ENCODE peak calls at places on chromosomes 3 and 15, in nine cellular contexts. P, T, B, S, V, W, Q, O and K are unnamed samples.

GRCh38 chr15:51377038-51377761 is 35.7 kb downstream of the GLDN start:
- DNase-seq in P (no peak), T (no peak), B (no peak), S (no peak), V (no peak), W (no peak), Q (peak), O (no peak), K (peak)

GRCh38 chr3:41352526-41352925 is 153.2 kb downstream of the CTNNB1 start:
- DNase-seq in P (no peak), T (no peak), B (no peak), S (no peak), V (no peak), W (no peak), Q (no peak), O (no peak), K (no peak)

GRCh38 chr3:113111308-113111707 is 100.0 kb upstream of the BOC start:
- DNase-seq in P (no peak), T (no peak), B (no peak), S (no peak), V (no peak), W (no peak), Q (peak), O (no peak), K (no peak)

GRCh38 chr3:184240384-184241140 is 8.2 kb downstream of the ALG3 start:
- DNase-seq in P (no peak), T (no peak), B (no peak), S (no peak), V (no peak), W (no peak), Q (peak), O (peak), K (no peak)

GRCh38 chr3:69092030-69092513 is 7.3 kb downstream of the ARL6IP5 start:
- DNase-seq in P (no peak), T (no peak), B (no peak), S (no peak), V (no peak), W (no peak), Q (no peak), O (no peak), K (no peak)

GRCh38 chr3:141875374-141875892 is 1.0 kb upstream of the ATP1B3 start:
- DNase-seq in P (peak), T (peak), B (peak), S (peak), V (peak), W (peak), Q (peak), O (peak), K (peak)

GRCh38 chr3:73848173-73848751 is 223.5 kb upstream of the PDZRN3 start:
- DNase-seq in P (no peak), T (no peak), B (peak), S (no peak), V (no peak), W (no peak), Q (peak), O (no peak), K (no peak)

GRCh38 chr3:123809597-123809996 is 74.5 kb downstream of the MYLK start:
- DNase-seq in P (no peak), T (no peak), B (no peak), S (no peak), V (no peak), W (no peak), Q (peak), O (no peak), K (no peak)

GRCh38 chr15:74790080-74790916 is 8.4 kb downstream of the CSK start:
- DNase-seq in P (peak), T (no peak), B (no peak), S (no peak), V (peak), W (peak), Q (peak), O (peak), K (no peak)

GRCh38 chr3:190537131-190537530 is 23.2 kb downstream of the IL1RAP start:
- DNase-seq in P (no peak), T (no peak), B (no peak), S (no peak), V (no peak), W (no peak), Q (no peak), O (no peak), K (no peak)

GRCh38 chr15:45389351-45389750 is 11.0 kb upstream of the GATM start:
- DNase-seq in P (no peak), T (no peak), B (no peak), S (no peak), V (no peak), W (no peak), Q (no peak), O (no peak), K (no peak)

GRCh38 chr3:184154909-184155643 is at the start of gene DVL3:
- DNase-seq in P (peak), T (no peak), B (peak), S (peak), V (peak), W (peak), Q (peak), O (peak), K (no peak)

GRCh38 chr3:62188547-62189375 is 184.6 kb downstream of the FEZF2 start:
- DNase-seq in P (peak), T (peak), B (peak), S (peak), V (peak), W (peak), Q (peak), O (peak), K (peak)

GRCh38 chr3:117358717-117359314 is 649.2 kb downstream of the TUSC7 start:
- DNase-seq in P (no peak), T (no peak), B (no peak), S (no peak), V (no peak), W (no peak), Q (no peak), O (no peak), K (no peak)

GRCh38 chr3:172181936-172182708 is 142.7 kb downstream of the FNDC3B start:
- DNase-seq in P (no peak), T (no peak), B (no peak), S (no peak), V (no peak), W (no peak), Q (peak), O (no peak), K (no peak)

GRCh38 chr3:115040673-115041286 is 106.3 kb downstream of the ZBTB20 start:
- DNase-seq in P (peak), T (peak), B (peak), S (no peak), V (no peak), W (peak), Q (peak), O (no peak), K (no peak)

GRCh38 chr3:15820911-15821310 is 23.1 kb upstream of the ANKRD28 start:
- DNase-seq in P (no peak), T (no peak), B (no peak), S (no peak), V (no peak), W (no peak), Q (no peak), O (no peak), K (no peak)

GRCh38 chr3:135918600-135918999 is 46.9 kb upstream of the PPP2R3A start:
- DNase-seq in P (no peak), T (peak), B (peak), S (no peak), V (no peak), W (no peak), Q (peak), O (no peak), K (no peak)

GRCh38 chr15:72156928-72157327 is 38.7 kb downstream of the SENP8 start:
- DNase-seq in P (no peak), T (no peak), B (no peak), S (no peak), V (no peak), W (no peak), Q (no peak), O (no peak), K (no peak)

GRCh38 chr15:70190965-70191364 is 93.2 kb upstream of the TLE3 start:
- DNase-seq in P (no peak), T (no peak), B (no peak), S (no peak), V (no peak), W (no peak), Q (no peak), O (no peak), K (no peak)

GRCh38 chr15:40108061-40108854 is 421 bp downstream of the BMF start:
- DNase-seq in P (peak), T (no peak), B (peak), S (peak), V (peak), W (peak), Q (peak), O (no peak), K (peak)
- TF ChIP-seq POLR2A in P (peak), T (no peak), B (no peak), S (no peak), V (peak), W (no peak), Q (peak), O (no peak), K (no peak)

GRCh38 chr3:67901681-67902080 is 247.3 kb upstream of the SUCLG2 start:
- DNase-seq in P (no peak), T (no peak), B (no peak), S (no peak), V (no peak), W (no peak), Q (no peak), O (no peak), K (no peak)
- TF ChIP-seq CTCF in P (no peak), T (no peak), B (no peak), S (no peak), V (no peak), W (no peak), Q (no peak), O (no peak), K (no peak)

GRCh38 chr3:38651153-38651789 is 1.8 kb upstream of the SCN5A start:
- DNase-seq in P (peak), T (peak), B (peak), S (peak), V (peak), W (peak), Q (peak), O (peak), K (peak)
- H3K4me3 ChIP-seq in P (no peak), T (no peak), B (no peak), S (no peak), V (no peak), W (no peak), Q (no peak), O (no peak), K (no peak)

GRCh38 chr15:67067161-67067853 is 1.9 kb downstream of the SMAD3 start:
- DNase-seq in P (no peak), T (no peak), B (no peak), S (no peak), V (peak), W (no peak), Q (peak), O (no peak), K (no peak)
- TF ChIP-seq POLR2A in P (no peak), T (no peak), B (no peak), S (no peak), V (no peak), W (no peak), Q (peak), O (no peak), K (no peak)

GRCh38 chr3:129593230-129593594 is 13.3 kb downstream of the PLXND1 start:
- DNase-seq in P (no peak), T (no peak), B (no peak), S (no peak), V (no peak), W (no peak), Q (no peak), O (no peak), K (no peak)
- TF ChIP-seq CTCF in P (no peak), T (no peak), B (no peak), S (no peak), V (no peak), W (no peak), Q (no peak), O (no peak), K (no peak)

DNA sequence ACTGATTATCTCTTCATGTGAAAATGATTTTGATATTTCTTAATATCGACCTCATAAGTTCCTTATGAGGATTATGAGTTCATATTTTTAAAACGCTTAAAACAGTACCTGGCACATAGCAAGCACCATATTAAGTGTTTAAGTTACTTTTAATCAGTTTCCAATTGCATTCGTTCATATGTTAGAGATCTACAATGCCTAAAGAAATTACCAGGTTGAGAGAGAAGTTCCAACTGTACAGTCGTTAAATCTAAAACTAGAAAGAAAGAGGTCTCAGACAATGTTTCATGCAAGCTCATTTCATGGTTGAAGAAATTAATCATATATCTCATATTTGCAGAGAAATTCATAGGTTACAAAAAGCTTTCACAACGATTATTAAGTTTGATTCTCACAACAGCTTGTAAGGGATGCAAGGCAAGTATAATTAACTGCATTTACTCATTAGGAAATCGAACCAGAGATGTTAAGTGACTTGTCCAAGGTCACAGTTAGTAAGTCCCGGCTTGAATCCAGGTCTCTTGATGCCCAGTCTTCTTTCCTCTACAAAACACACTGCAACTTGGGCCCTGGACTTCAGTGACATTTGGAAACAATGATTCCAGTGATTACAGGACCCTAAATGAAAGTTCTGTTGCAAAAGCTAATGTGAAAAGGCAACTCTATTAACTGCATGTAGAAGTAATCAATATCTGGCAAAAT is 1.3 kb downstream of the MYO5A start:
- DNase-seq in P (no peak), T (no peak), B (no peak), S (no peak), V (no peak), W (no peak), Q (no peak), O (no peak), K (no peak)
- H3K4me3 ChIP-seq in P (peak), T (peak), B (peak), S (peak), V (no peak), W (peak), Q (no peak), O (peak), K (no peak)

DNA sequence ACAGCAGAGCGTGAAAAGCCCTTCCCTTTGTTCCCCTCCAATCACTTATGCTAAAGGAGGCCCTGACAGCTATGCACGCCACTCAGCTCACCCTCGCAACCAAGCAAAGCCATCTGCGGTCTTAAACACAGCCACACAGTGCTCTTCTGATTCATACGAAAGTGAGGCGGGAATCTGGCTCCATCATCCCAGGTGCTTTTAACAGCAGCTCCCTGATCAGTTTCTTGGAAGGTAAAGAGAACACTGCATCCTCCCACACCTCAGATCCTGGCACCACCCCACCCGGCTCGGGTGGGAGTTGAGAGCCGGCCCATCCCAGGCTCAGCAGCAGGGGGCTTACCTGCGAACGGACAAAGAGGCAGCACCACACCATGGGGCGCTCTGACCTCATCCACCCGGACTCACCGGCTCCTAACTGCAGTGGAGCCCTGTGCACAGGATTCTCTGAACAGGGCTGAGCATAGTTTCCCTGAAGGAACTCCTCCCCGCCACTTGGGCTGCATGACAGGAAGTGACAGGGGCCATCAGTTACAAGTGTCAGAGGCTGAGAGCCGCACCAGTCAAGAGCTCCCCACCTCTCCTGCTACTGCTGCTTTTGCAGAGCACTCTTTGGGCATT is 114.3 kb upstream of the ARHGEF3 start:
- DNase-seq in P (no peak), T (no peak), B (no peak), S (no peak), V (no peak), W (peak), Q (no peak), O (peak), K (peak)
- TF ChIP-seq POLR2A in P (no peak), T (no peak), B (no peak), S (no peak), V (no peak), W (no peak), Q (no peak), O (no peak), K (no peak)

GRCh38 chr3:124928333-124929202 is 6.0 kb downstream of the MUC13 start:
- DNase-seq in P (peak), T (peak), B (peak), S (no peak), V (peak), W (peak), Q (peak), O (no peak), K (peak)
- TF ChIP-seq CTCF in P (peak), T (peak), B (peak), S (peak), V (peak), W (peak), Q (peak), O (peak), K (no peak)

DNA sequence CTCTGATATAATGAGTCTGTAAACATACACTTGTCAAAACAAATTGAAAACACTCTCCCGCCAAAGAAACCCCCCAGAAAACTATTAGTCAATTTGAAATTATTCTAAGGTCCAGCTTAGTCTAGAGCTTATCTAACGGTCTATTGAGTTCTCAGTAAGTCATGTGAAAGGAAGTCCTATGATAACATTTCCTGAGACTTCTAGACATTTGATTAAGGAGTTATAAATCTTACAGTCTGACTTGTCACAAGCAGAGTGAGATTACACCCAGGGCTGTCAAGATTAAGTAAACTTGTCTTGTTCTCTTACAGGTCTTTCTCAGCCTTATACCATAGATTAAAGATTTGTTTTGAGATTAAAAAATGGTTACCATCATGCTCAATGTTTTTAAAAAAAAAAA is 356.2 kb downstream of the FOXP1 start:
- DNase-seq in P (no peak), T (no peak), B (no peak), S (no peak), V (no peak), W (no peak), Q (no peak), O (no peak), K (no peak)
- H3K4me3 ChIP-seq in P (peak), T (no peak), B (no peak), S (no peak), V (no peak), W (no peak), Q (no peak), O (no peak), K (no peak)

DNA sequence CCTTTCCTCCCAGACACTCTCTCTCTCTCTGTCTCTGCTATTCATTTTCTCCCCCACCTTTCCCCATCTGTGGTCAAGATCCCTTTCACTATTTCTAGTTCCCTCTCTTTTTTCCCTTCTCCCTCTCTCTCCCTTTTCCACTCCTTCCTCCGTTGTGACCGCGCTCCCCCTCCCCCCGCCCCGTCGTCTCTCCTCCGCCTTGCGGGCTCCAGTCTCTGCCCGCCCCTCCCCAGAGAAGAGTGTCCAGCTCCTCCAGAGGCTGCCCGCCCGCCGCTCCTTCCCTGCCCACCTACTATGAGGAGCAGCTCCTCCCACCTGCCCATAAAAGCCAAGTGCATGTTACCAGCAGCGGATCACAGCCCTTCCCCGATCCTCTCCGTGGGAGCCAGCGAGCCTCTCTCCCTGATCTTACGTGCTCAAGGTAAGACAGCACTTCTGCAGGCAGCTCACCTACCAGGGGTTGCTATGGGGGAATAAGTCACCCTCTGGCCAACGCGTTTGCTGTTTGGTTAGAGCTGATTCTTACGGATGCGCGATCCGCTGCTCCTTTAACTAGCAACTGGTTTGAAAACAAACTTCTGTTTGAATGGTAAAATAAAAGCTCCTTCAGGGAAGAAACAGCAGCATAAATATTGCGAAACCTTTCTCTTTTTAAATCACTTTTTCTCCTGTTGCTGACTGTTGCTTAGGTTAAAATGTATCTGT is at the start of gene COL8A1:
- DNase-seq in P (peak), T (no peak), B (no peak), S (peak), V (peak), W (no peak), Q (peak), O (no peak), K (no peak)
- TF ChIP-seq POLR2A in P (peak), T (no peak), B (no peak), S (no peak), V (peak), W (no peak), Q (peak), O (no peak), K (no peak)